ENCODE peak calls at places on chromosomes 12 and 14, in nine cellular contexts. J, K, N, V, Y, E, Q, O and L are unnamed samples.

GRCh38 chr12:40099423-40099853 is 6.4 kb downstream of the SLC2A13 start:
- DNase-seq in V (peak; percentile 10), E (no peak), N (no peak), O (peak; percentile 7), Q (no peak), J (no peak), K (no peak), Y (no peak), L (no peak)

GRCh38 chr12:122886851-122887816 is 8.8 kb downstream of the VPS37B start:
- DNase-seq in K (peak; percentile 80), Q (no peak), O (peak; percentile 85), J (no peak), V (no peak), Y (no peak), N (peak; percentile 76), E (no peak), L (no peak)

GRCh38 chr12:76623929-76624328 is 64.4 kb upstream of the OSBPL8 start:
- DNase-seq in K (no peak), Y (no peak), V (no peak), O (no peak), J (no peak), Q (no peak), N (peak; percentile 71), E (no peak), L (no peak)

GRCh38 chr12:95975491-95975890 is 20.7 kb downstream of the HAL start:
- DNase-seq in K (no peak), E (no peak), O (no peak), J (no peak), V (no peak), Y (no peak), Q (no peak), N (no peak), L (no peak)

GRCh38 chr12:59322473-59322872 is 273.4 kb upstream of the SLC16A7 start:
- DNase-seq in J (no peak), V (no peak), K (no peak), Q (no peak), Y (no peak), N (no peak), O (no peak), E (peak; percentile 71), L (no peak)

GRCh38 chr12:3445127-3445978 is 45.6 kb upstream of the PRMT8 start:
- DNase-seq in Y (no peak), K (no peak), V (no peak), N (no peak), J (no peak), O (no peak), Q (no peak), E (no peak), L (peak; percentile 34)

GRCh38 chr14:104239185-104239775 is 100.9 kb downstream of the KIF26A start:
- DNase-seq in K (no peak), Q (no peak), V (no peak), N (no peak), Y (no peak), J (no peak), O (no peak), E (no peak), L (no peak)

GRCh38 chr12:114691196-114691595 is 7.2 kb upstream of the TBX3 start:
- DNase-seq in Q (no peak), V (no peak), N (no peak), K (no peak), Y (no peak), E (no peak), O (no peak), J (no peak), L (no peak)

GRCh38 chr12:32466986-32467711 is 67.8 kb downstream of the FGD4 start:
- DNase-seq in K (no peak), J (no peak), Y (no peak), E (no peak), N (no peak), Q (no peak), O (no peak), V (no peak), L (no peak)

GRCh38 chr12:45259732-45260480 is 44.0 kb downstream of the ANO6 start:
- DNase-seq in E (no peak), Y (no peak), J (no peak), O (no peak), V (peak; percentile 91), K (no peak), Q (no peak), N (peak; percentile 84), L (no peak)

GRCh38 chr14:72443256-72443655 is 450.6 kb downstream of the DPF3 start:
- DNase-seq in E (no peak), K (no peak), N (peak; percentile 2), V (no peak), Q (no peak), J (no peak), O (no peak), Y (no peak), L (no peak)

GRCh38 chr12:71645268-71645667 is 18.4 kb downstream of the ZFC3H1 start:
- DNase-seq in J (no peak), E (no peak), V (no peak), N (no peak), Y (no peak), Q (no peak), O (no peak), K (no peak), L (no peak)

GRCh38 chr14:99531221-99532096 is 50.2 kb downstream of the CCNK start:
- DNase-seq in E (no peak), O (no peak), J (no peak), Q (no peak), K (no peak), V (no peak), N (peak; percentile 81), Y (no peak), L (no peak)

GRCh38 chr12:100926669-100927248 is 132.2 kb downstream of the ANO4 start:
- DNase-seq in J (peak; percentile 54), Q (no peak), E (peak; percentile 23), V (peak; percentile 25), K (no peak), Y (no peak), O (no peak), N (peak; percentile 14), L (no peak)

GRCh38 chr12:82789674-82790073 is 103.0 kb downstream of the TMTC2 start:
- DNase-seq in O (no peak), Q (no peak), V (no peak), N (no peak), J (no peak), E (no peak), Y (no peak), K (no peak), L (no peak)

GRCh38 chr12:21527451-21528180 is 1.5 kb downstream of the SPX start:
- DNase-seq in E (peak; percentile 34), V (no peak), N (peak; percentile 18), K (peak; percentile 47), J (peak; percentile 54), O (peak; percentile 70), Q (no peak), Y (peak; percentile 25), L (no peak)

GRCh38 chr14:92888896-92889295 is 34.1 kb upstream of the CHGA start:
- DNase-seq in V (no peak), Q (no peak), J (no peak), K (no peak), Y (no peak), O (no peak), N (no peak), E (no peak), L (no peak)

GRCh38 chr14:88995437-88996198 is 171.2 kb downstream of the TTC8 start:
- DNase-seq in V (no peak), J (no peak), O (peak; percentile 48), Q (no peak), N (peak; percentile 94), Y (no peak), E (no peak), K (no peak), L (peak; percentile 91)

GRCh38 chr12:130791699-130792098 is 47.4 kb downstream of the STX2 start:
- DNase-seq in N (no peak), K (no peak), V (no peak), E (no peak), J (no peak), Q (no peak), Y (no peak), O (no peak), L (no peak)

GRCh38 chr12:47730341-47730744 is 5.1 kb upstream of the ENDOU start:
- DNase-seq in V (no peak), Q (no peak), Y (peak; percentile 33), O (no peak), J (no peak), E (no peak), K (no peak), N (peak; percentile 42), L (no peak)
- H3K4me1 ChIP-seq in V (no peaks in the 10 kb centered on the region), Q (peaks cover 15% of the 10 kb centered on the region), Y (peaks cover 12% of the 10 kb centered on the region), O (no peaks in the 10 kb centered on the region), J (peaks cover 7% of the 10 kb centered on the region), E (peaks cover 22% of the 10 kb centered on the region), K (no peaks in the 10 kb centered on the region), N (peaks cover 23% of the 10 kb centered on the region), L (peaks cover 29% of the 10 kb centered on the region)

DNA sequence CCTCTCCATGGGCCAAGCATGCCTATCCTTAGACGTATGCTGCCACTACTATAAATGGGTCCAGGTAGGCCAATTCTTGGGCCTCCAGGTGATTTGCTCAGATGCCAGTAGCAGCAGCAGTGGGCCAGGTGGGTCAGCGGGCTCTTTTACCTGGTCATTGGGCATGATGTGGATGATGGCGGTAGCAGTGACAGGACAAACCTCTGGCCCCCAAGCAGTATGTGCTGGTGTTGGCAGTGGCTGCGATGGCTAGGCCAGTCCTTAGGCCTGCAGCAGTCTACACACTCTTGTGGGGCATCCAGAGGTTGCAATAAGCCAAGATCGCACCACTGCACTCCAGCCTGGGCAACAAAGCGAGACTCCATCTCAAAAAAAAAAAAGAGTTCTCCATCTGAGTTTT is 19.1 kb upstream of the VASH1 start:
- DNase-seq in E (no peak), N (no peak), J (no peak), V (no peak), O (no peak), K (no peak), Y (no peak), Q (no peak), L (no peak)
- TF ChIP-seq POLR2A in E (no peak), N (no peak), J (no peak), V (no peak), O (no peak), K (no peak), Y (no peak), Q (no peak), L (no peak)

GRCh38 chr12:121786441-121786825 is 7.1 kb downstream of the RHOF start:
- DNase-seq in V (peak; percentile 68), Q (no peak), Y (peak; percentile 58), O (peak; percentile 76), J (no peak), E (no peak), N (peak; percentile 94), K (no peak), L (no peak)
- H3K4me1 ChIP-seq in V (peaks cover 82% of the 10 kb centered on the region), Q (peaks cover 10% of the 10 kb centered on the region), Y (peaks cover 14% of the 10 kb centered on the region), O (peaks cover 97% of the 10 kb centered on the region), J (peaks cover 3% of the 10 kb centered on the region), E (peaks cover 14% of the 10 kb centered on the region), N (peaks cover 14% of the 10 kb centered on the region), K (peaks cover 64% of the 10 kb centered on the region), L (peaks cover 48% of the 10 kb centered on the region)

DNA sequence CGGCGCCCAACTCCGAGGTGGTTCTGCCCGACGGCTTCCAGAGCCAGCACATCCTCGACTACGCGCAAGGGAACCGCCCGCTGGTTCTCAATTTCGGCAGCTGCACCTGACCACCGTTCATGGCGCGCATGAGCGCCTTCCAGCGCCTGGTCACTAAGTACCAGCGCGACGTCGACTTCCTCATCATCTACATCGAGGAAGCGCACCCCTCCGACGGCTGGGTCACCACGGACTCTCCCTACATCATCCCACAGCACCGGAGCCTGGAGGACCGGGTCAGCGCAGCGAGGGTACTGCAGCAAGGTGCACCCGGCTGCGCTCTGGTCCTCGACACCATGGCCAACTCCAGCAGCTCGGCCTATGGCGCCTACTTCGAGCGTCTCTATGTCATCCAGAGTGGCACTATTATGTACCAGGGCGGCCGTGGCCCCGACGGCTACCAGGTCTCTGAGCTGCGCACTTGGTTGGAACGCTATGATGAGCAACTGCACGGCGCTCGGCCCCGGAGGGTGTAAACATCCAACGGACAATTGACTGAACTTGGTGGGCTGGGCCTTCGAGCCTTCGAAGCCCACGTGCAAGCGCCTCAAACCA is 699 bp downstream of the DIO3 start:
- DNase-seq in N (no peak), K (no peak), O (no peak), J (no peak), Y (no peak), E (no peak), V (no peak), Q (no peak), L (no peak)
- TF ChIP-seq POLR2A in N (no peak), K (no peak), O (no peak), J (no peak), Y (no peak), E (no peak), V (no peak), Q (no peak), L (no peak)